ENCODE peak calls at places on chromosomes 1 and 21, in seven cellular contexts. P is T-helper 9 cell; J is activated T-cell treated with anti-CD3 and anti-CD28 coated beads, Interleukin-2, amount 50 U/mL, for 72 hours; W is neural crest cell; L is ureter; V is AG10803; M is AG09309. O is an unnamed sample.

GRCh38 chr1:245698860-245699259 is 544.1 kb downstream of the KIF26B start:
- DNase-seq in P (no peak), J (no peak), W (no peak), L (no peak), V (no peak), M (no peak), O (no peak)

GRCh38 chr1:11929849-11930248 is 3.6 kb upstream of the KIAA2013 start:
- DNase-seq in P (no peak), J (no peak), W (no peak), L (peak), V (peak), M (no peak), O (no peak)

GRCh38 chr1:47230692-47231313 is 1.2 kb downstream of the TAL1 start:
- DNase-seq in P (no peak), J (peak), W (peak), L (no peak), V (no peak), M (no peak), O (no peak)

GRCh38 chr1:85372683-85373446 is 92.1 kb downstream of the DDAH1 start:
- DNase-seq in P (no peak), J (no peak), W (no peak), L (no peak), V (peak), M (peak), O (no peak)

GRCh38 chr1:212635141-212635601 is 26.6 kb downstream of the ATF3 start:
- DNase-seq in P (no peak), J (no peak), W (no peak), L (no peak), V (peak), M (no peak), O (no peak)

GRCh38 chr1:2861988-2862430 is 60.5 kb upstream of the TTC34 start:
- DNase-seq in P (no peak), J (no peak), W (no peak), L (no peak), V (no peak), M (no peak), O (no peak)

GRCh38 chr1:17679856-17680255 is 75.3 kb upstream of the ACTL8 start:
- DNase-seq in P (no peak), J (no peak), W (no peak), L (no peak), V (no peak), M (no peak), O (no peak)

GRCh38 chr1:48677306-48678287 is 99.1 kb downstream of the BEND5 start:
- DNase-seq in P (no peak), J (peak), W (peak), L (peak), V (peak), M (peak), O (peak)

GRCh38 chr21:16169102-16169511 is 439.3 kb downstream of the USP25 start:
- DNase-seq in P (no peak), J (no peak), W (no peak), L (no peak), V (peak), M (peak), O (no peak)

GRCh38 chr1:234602334-234603220 is 7.4 kb downstream of the IRF2BP2 start:
- DNase-seq in P (no peak), J (no peak), W (no peak), L (peak), V (peak), M (peak), O (peak)

GRCh38 chr1:23553896-23554480 is 5.3 kb downstream of the ID3 start:
- DNase-seq in P (no peak), J (no peak), W (no peak), L (no peak), V (no peak), M (no peak), O (no peak)

GRCh38 chr1:151935154-151935553 is 25.8 kb upstream of the THEM4 start:
- DNase-seq in P (no peak), J (no peak), W (no peak), L (no peak), V (peak), M (no peak), O (no peak)

GRCh38 chr1:32250893-32251716 is at the start of gene LCK:
- DNase-seq in P (peak), J (peak), W (no peak), L (no peak), V (no peak), M (no peak), O (no peak)